ENCODE peak calls at places on chromosomes 5 and 9, in four cellular contexts. P is K562, E is GM12878, F is HepG2. T is an unnamed sample.

GRCh38 chr5:52199833-52200232 is 587.9 kb upstream of the ITGA1 start:
- DNase-seq in F (no peak), E (no peak), P (no peak), T (no peak)

GRCh38 chr5:62395210-62395950 is 8.3 kb downstream of the DIMT1 start:
- DNase-seq in E (no peak), P (no peak), F (no peak), T (no peak)

GRCh38 chr9:88746744-88747398 is 211.9 kb downstream of the NXNL2 start:
- DNase-seq in E (no peak), F (no peak), P (no peak), T (no peak)

GRCh38 chr5:129163979-129164378 is 69.4 kb downstream of the ISOC1 start:
- DNase-seq in F (no peak), P (no peak), E (no peak), T (no peak)

GRCh38 chr5:147963948-147964693 is 57.8 kb upstream of the C5orf46 start:
- DNase-seq in F (no peak), E (no peak), P (no peak), T (no peak)

GRCh38 chr5:132293992-132294727 is at the start of gene SLC22A4:
- DNase-seq in P (peak; percentile 92), E (no peak), F (peak; percentile 87), T (peak; percentile 96)

GRCh38 chr5:168693297-168693696 is 114.1 kb upstream of the PANK3 start:
- DNase-seq in E (no peak), P (peak; percentile 60), F (no peak), T (no peak)

GRCh38 chr9:70340572-70340971 is 73.9 kb downstream of the KLF9 start:
- DNase-seq in E (no peak), F (peak; percentile 3), P (peak; percentile 7), T (peak; percentile 20)

GRCh38 chr5:10935536-10935935 is 174.5 kb upstream of the DAP start:
- DNase-seq in E (no peak), P (no peak), F (no peak), T (no peak)

GRCh38 chr5:72129730-72130129 is 22.5 kb downstream of the MAP1B start:
- DNase-seq in P (no peak), F (no peak), E (no peak), T (no peak)

GRCh38 chr5:39485075-39485474 is 60.3 kb upstream of the DAB2 start:
- DNase-seq in F (no peak), E (no peak), P (no peak), T (no peak)

GRCh38 chr9:114855488-114855887 is 49.6 kb upstream of the TNFSF15 start:
- DNase-seq in P (no peak), E (no peak), F (no peak), T (no peak)

GRCh38 chr5:39146831-39147540 is 72.4 kb downstream of the FYB1 start:
- DNase-seq in P (no peak), E (no peak), F (no peak), T (no peak)

GRCh38 chr5:42915306-42915866 is 103.7 kb upstream of the SELENOP start:
- DNase-seq in E (no peak), P (no peak), F (no peak), T (no peak)

GRCh38 chr5:10502578-10502977 is 60.9 kb downstream of the ROPN1L start:
- DNase-seq in F (peak; percentile 15), P (no peak), E (no peak), T (peak; percentile 53)

GRCh38 chr5:102483736-102484135 is 15.1 kb downstream of the SLCO6A1 start:
- DNase-seq in P (no peak), F (no peak), E (no peak), T (no peak)

GRCh38 chr5:21154526-21154925 is 1166.5 kb upstream of the CDH18 start:
- DNase-seq in P (no peak), F (no peak), E (no peak), T (no peak)

GRCh38 chr9:6224393-6225154 is 9.0 kb downstream of the IL33 start:
- DNase-seq in E (no peak), P (no peak), F (no peak), T (no peak)

GRCh38 chr9:68690088-68690487 is 15.0 kb upstream of the PIP5K1B start:
- DNase-seq in F (no peak), P (no peak), E (no peak), T (no peak)

GRCh38 chr5:127203818-127204217 is 86.8 kb upstream of the MEGF10 start:
- DNase-seq in F (no peak), E (no peak), P (no peak), T (no peak)

GRCh38 chr9:126424511-126424910 is 97.9 kb downstream of the MVB12B start:
- DNase-seq in E (no peak), F (no peak), P (no peak), T (no peak)

GRCh38 chr5:39638803-39639202 is 214.0 kb upstream of the DAB2 start:
- DNase-seq in F (no peak), P (no peak), E (no peak), T (no peak)

GRCh38 chr9:16543225-16543624 is 327.2 kb downstream of the BNC2 start:
- DNase-seq in E (no peak), F (no peak), P (no peak), T (no peak)

GRCh38 chr5:62312674-62313073 is 6.7 kb downstream of the KIF2A start:
- DNase-seq in P (no peak), E (no peak), F (no peak), T (no peak)

GRCh38 chr9:69141851-69142250 is 32.2 kb upstream of the TJP2 start:
- DNase-seq in E (no peak), P (no peak), F (no peak), T (no peak)

GRCh38 chr5:150075233-150075632 is 11.1 kb downstream of the CSF1R start:
- DNase-seq in F (no peak), E (no peak), P (no peak), T (no peak)

GRCh38 chr9:69122391-69123141 is 51.5 kb upstream of the TJP2 start:
- DNase-seq in F (peak; percentile 52), E (no peak), P (no peak), T (no peak)

GRCh38 chr5:141022384-141022783 is 28.8 kb upstream of the PCDHB1 start:
- DNase-seq in P (no peak), F (no peak), E (no peak), T (no peak)

GRCh38 chr9:111294691-111295451 is 35.2 kb downstream of the OR2K2 start:
- DNase-seq in E (no peak), P (no peak), F (no peak), T (no peak)

GRCh38 chr9:111298111-111298510 is 31.9 kb downstream of the OR2K2 start:
- DNase-seq in P (no peak), E (no peak), F (no peak), T (no peak)

GRCh38 chr9:111300140-111300735 is 29.8 kb downstream of the OR2K2 start:
- DNase-seq in P (peak; percentile 12), E (no peak), F (no peak), T (no peak)

GRCh38 chr9:111298831-111299603 is 31.0 kb downstream of the OR2K2 start:
- DNase-seq in E (peak; percentile 37), P (peak; percentile 38), F (peak; percentile 22), T (peak; percentile 16)

GRCh38 chr9:111297061-111297824 is 32.8 kb downstream of the OR2K2 start:
- DNase-seq in F (no peak), E (no peak), P (no peak), T (no peak)
- TF ChIP-seq POLR2AphosphoS2 in F (no peak), E (no peak), P (no peak), T (no peak)

DNA sequence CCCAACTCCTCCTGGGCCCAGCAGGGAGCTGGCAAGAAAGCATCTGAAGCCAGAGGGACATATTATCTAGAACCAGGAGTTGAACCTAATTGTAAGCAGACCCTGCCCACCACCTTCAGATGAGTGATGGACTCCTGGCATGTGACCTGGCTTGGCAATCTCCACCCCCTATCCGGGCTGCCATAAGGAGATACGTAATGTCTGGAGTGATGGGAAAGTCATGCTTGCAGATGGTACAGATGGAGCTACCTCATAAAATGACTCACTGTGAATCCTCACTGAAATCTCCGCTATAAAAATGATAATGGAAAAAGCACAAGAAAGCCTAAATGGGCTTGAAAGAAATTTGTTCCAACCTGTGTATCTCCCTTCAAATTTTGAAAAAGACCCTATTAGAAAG is 157.5 kb downstream of the DMRT2 start:
- DNase-seq in E (no peak), F (no peak), P (no peak), T (no peak)
- TF ChIP-seq POLR2AphosphoS2 in E (no peak), F (no peak), P (no peak), T (no peak)

GRCh38 chr9:71746753-71747115 is 21.6 kb downstream of the CEMIP2 start:
- DNase-seq in P (no peak), F (no peak), E (no peak), T (no peak)

GRCh38 chr9:71744754-71745521 is 23.4 kb downstream of the CEMIP2 start:
- DNase-seq in E (no peak), F (no peak), P (no peak), T (no peak)

GRCh38 chr9:71747572-71747971 is 20.7 kb downstream of the CEMIP2 start:
- DNase-seq in F (no peak), E (no peak), P (no peak), T (no peak)

GRCh38 chr9:71748280-71748743 is 20.0 kb downstream of the CEMIP2 start:
- DNase-seq in E (no peak), F (no peak), P (no peak), T (no peak)

GRCh38 chr9:71746023-71746752 is 22.1 kb downstream of the CEMIP2 start:
- DNase-seq in P (no peak), E (no peak), F (no peak), T (no peak)
- TF ChIP-seq POLR2AphosphoS2 in P (no peak), E (no peak), F (no peak), T (no peak)

GRCh38 chr9:131714161-131714646 is 25.7 kb downstream of the RAPGEF1 start:
- DNase-seq in P (no peak), F (no peak), E (no peak), T (no peak)

GRCh38 chr9:131713016-131713415 is 26.9 kb downstream of the RAPGEF1 start:
- DNase-seq in E (no peak), P (no peak), F (no peak), T (no peak)

GRCh38 chr9:131717719-131718460 is 22.0 kb downstream of the RAPGEF1 start:
- DNase-seq in P (no peak), E (no peak), F (no peak), T (no peak)

GRCh38 chr9:131714821-131715220 is 25.1 kb downstream of the RAPGEF1 start:
- DNase-seq in E (no peak), F (no peak), P (no peak), T (no peak)

DNA sequence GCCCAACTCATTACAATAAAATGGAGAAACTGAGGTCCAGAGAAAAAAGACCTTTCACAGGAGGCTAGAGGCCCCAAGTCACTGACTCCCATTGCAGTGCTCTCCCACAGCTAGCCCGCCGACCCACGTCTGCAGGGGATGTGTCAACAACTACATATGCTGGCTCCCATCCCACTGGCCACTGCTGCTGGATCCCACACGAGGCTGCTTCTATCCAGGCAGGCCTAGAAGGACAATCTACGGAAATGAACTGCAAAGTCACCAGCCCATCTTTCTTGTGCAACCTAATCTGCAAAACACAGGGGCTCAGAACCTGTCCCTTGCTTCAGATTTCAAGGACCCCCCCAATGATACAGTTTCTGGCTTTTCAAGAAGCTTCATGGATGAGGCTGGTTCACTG is 24.0 kb downstream of the RAPGEF1 start:
- DNase-seq in F (no peak), P (no peak), E (no peak), T (no peak)
- TF ChIP-seq POLR2AphosphoS2 in F (no peak), P (no peak), E (no peak), T (no peak)

T was measured in A549.